ENCODE peak calls at places on chromosomes 6 and 20, in eight cellular contexts. D is C1 segment of cervical spinal cord, X is NAMALWA, W is NCI-H1436 treated with DMSO at 0.1 percent for 48 hours, C is endothelial cell of umbilical vein, Y is RPMI8226, T is NCI-H2081, R is iPS-NIHi11. H is an unnamed sample.

GRCh38 chr20:7911586-7912330 is 28.5 kb downstream of the HAO1 start:
- DNase-seq in X (no peak), D (no peak), Y (no peak), R (no peak), W (no peak), T (no peak), C (peak), H (no peak)

GRCh38 chr6:137148291-137149076 is 25.0 kb downstream of the IL22RA2 start:
- DNase-seq in D (no peak), Y (no peak), W (no peak), X (no peak), T (no peak), C (no peak), R (no peak), H (no peak)

GRCh38 chr20:38498909-38499308 is 26.3 kb downstream of the RALGAPB start:
- DNase-seq in X (no peak), W (no peak), R (no peak), C (no peak), Y (no peak), T (no peak), D (no peak), H (no peak)

GRCh38 chr20:22333885-22334545 is 250.4 kb downstream of the FOXA2 start:
- DNase-seq in D (no peak), T (peak), C (peak), Y (peak), X (peak), R (peak), W (peak), H (peak)

GRCh38 chr6:40932953-40933352 is 106.1 kb downstream of the UNC5CL start:
- DNase-seq in Y (no peak), R (no peak), D (no peak), X (no peak), W (no peak), C (no peak), T (no peak), H (no peak)

GRCh38 chr6:70673601-70674000 is 5.9 kb downstream of the SMAP1 start:
- DNase-seq in W (no peak), X (no peak), C (peak), T (no peak), R (no peak), Y (peak), D (no peak), H (peak)

GRCh38 chr20:46600286-46600752 is 49.9 kb upstream of the OCSTAMP start:
- DNase-seq in X (no peak), Y (no peak), T (no peak), R (no peak), D (no peak), C (no peak), W (no peak), H (no peak)

GRCh38 chr20:38049800-38050199 is 16.3 kb downstream of the RPRD1B start:
- DNase-seq in W (no peak), Y (no peak), D (no peak), R (no peak), C (peak), T (no peak), X (no peak), H (no peak)

H was measured in MM.1S.